ENCODE peak calls at places on chromosomes 4 and X, in six cellular contexts. One of them, this sample, is unnamed.

GRCh38 chr4:184826315-184827266 is 823 bp upstream of the ACSL1 start:
- DNase-seq in HepG2: no peak
- DNase-seq in AG08395: no peak
- DNase-seq in naive thymus-derived CD8-positive, alpha-beta T cell: peak
- DNase-seq in germinal center: peak
- DNase-seq in C1 segment of cervical spinal cord: no peak
- DNase-seq in this sample: peak

GRCh38 chr4:117660668-117661067 is 373.6 kb upstream of the NDST3 start:
- DNase-seq in germinal center: no peak
- DNase-seq in HepG2: no peak
- DNase-seq in AG08395: no peak
- DNase-seq in naive thymus-derived CD8-positive, alpha-beta T cell: no peak
- DNase-seq in C1 segment of cervical spinal cord: no peak
- DNase-seq in this sample: no peak

GRCh38 chr4:102819588-102820365 is 7.6 kb downstream of the UBE2D3 start:
- DNase-seq in naive thymus-derived CD8-positive, alpha-beta T cell: peak
- DNase-seq in germinal center: no peak
- DNase-seq in C1 segment of cervical spinal cord: no peak
- DNase-seq in AG08395: no peak
- DNase-seq in HepG2: no peak
- DNase-seq in this sample: no peak

GRCh38 chr4:71559957-71560541 is 221.2 kb downstream of the SLC4A4 start:
- DNase-seq in AG08395: peak
- DNase-seq in germinal center: no peak
- DNase-seq in naive thymus-derived CD8-positive, alpha-beta T cell: no peak
- DNase-seq in C1 segment of cervical spinal cord: no peak
- DNase-seq in HepG2: no peak
- DNase-seq in this sample: no peak

GRCh38 chrX:8084023-8084422 is 87.0 kb downstream of the VCX2 start:
- DNase-seq in C1 segment of cervical spinal cord: no peak
- DNase-seq in germinal center: no peak
- DNase-seq in naive thymus-derived CD8-positive, alpha-beta T cell: no peak
- DNase-seq in AG08395: no peak
- DNase-seq in HepG2: no peak
- DNase-seq in this sample: no peak

GRCh38 chr4:176566769-176567168 is 226.0 kb downstream of the VEGFC start:
- DNase-seq in AG08395: no peak
- DNase-seq in naive thymus-derived CD8-positive, alpha-beta T cell: no peak
- DNase-seq in HepG2: no peak
- DNase-seq in C1 segment of cervical spinal cord: no peak
- DNase-seq in germinal center: no peak
- DNase-seq in this sample: no peak

GRCh38 chr4:28557755-28558154 is 1697.1 kb downstream of the STIM2 start:
- DNase-seq in C1 segment of cervical spinal cord: no peak
- DNase-seq in germinal center: no peak
- DNase-seq in HepG2: no peak
- DNase-seq in naive thymus-derived CD8-positive, alpha-beta T cell: no peak
- DNase-seq in AG08395: peak
- DNase-seq in this sample: no peak

GRCh38 chrX:133741303-133741702 is 244.1 kb downstream of the GPC3 start:
- DNase-seq in C1 segment of cervical spinal cord: no peak
- DNase-seq in HepG2: no peak
- DNase-seq in germinal center: no peak
- DNase-seq in AG08395: no peak
- DNase-seq in naive thymus-derived CD8-positive, alpha-beta T cell: no peak
- DNase-seq in this sample: no peak

GRCh38 chr4:71570492-71570891 is 213.4 kb downstream of the GC start:
- DNase-seq in HepG2: no peak
- DNase-seq in naive thymus-derived CD8-positive, alpha-beta T cell: no peak
- DNase-seq in germinal center: no peak
- DNase-seq in AG08395: no peak
- DNase-seq in C1 segment of cervical spinal cord: no peak
- DNase-seq in this sample: no peak

GRCh38 chrX:63855896-63856295 is 70.9 kb upstream of the ARHGEF9 start:
- DNase-seq in germinal center: no peak
- DNase-seq in HepG2: no peak
- DNase-seq in naive thymus-derived CD8-positive, alpha-beta T cell: no peak
- DNase-seq in C1 segment of cervical spinal cord: no peak
- DNase-seq in AG08395: peak
- DNase-seq in this sample: no peak

GRCh38 chrX:153634832-153635231 is 12.2 kb upstream of the DUSP9 start:
- DNase-seq in naive thymus-derived CD8-positive, alpha-beta T cell: no peak
- DNase-seq in AG08395: no peak
- DNase-seq in HepG2: no peak
- DNase-seq in germinal center: no peak
- DNase-seq in C1 segment of cervical spinal cord: no peak
- DNase-seq in this sample: no peak

GRCh38 chrX:51148848-51149247 is 183.8 kb upstream of the NUDT10 start:
- DNase-seq in naive thymus-derived CD8-positive, alpha-beta T cell: no peak
- DNase-seq in AG08395: no peak
- DNase-seq in HepG2: no peak
- DNase-seq in C1 segment of cervical spinal cord: peak
- DNase-seq in germinal center: no peak
- DNase-seq in this sample: no peak

GRCh38 chr4:91092398-91092955 is 965.3 kb downstream of the CCSER1 start:
- DNase-seq in naive thymus-derived CD8-positive, alpha-beta T cell: no peak
- DNase-seq in germinal center: no peak
- DNase-seq in HepG2: no peak
- DNase-seq in C1 segment of cervical spinal cord: no peak
- DNase-seq in AG08395: no peak
- DNase-seq in this sample: no peak

This sample was measured in GF-D8.